ENCODE peak calls at places on chromosomes 7 and 10, in seven cellular contexts. One of them, this sample, is unnamed.

GRCh38 chr10:17353568-17353967 is 100.8 kb downstream of the ST8SIA6 start:
- DNase-seq in HuH-7.5: no peak
- DNase-seq in amniotic epithelial cell: no peak
- DNase-seq in HT-29: peak; percentile 69
- DNase-seq in IMR-90: peak; percentile 6
- DNase-seq in cerebellar cortex: no peak
- DNase-seq in CD8-positive, alpha-beta memory T cell: no peak
- DNase-seq in this sample: no peak

GRCh38 chr10:107544706-107545520 is 380.4 kb upstream of the SORCS1 start:
- DNase-seq in HuH-7.5: peak; percentile 8
- DNase-seq in amniotic epithelial cell: no peak
- DNase-seq in HT-29: no peak
- DNase-seq in IMR-90: no peak
- DNase-seq in cerebellar cortex: no peak
- DNase-seq in CD8-positive, alpha-beta memory T cell: no peak
- DNase-seq in this sample: peak; percentile 9

GRCh38 chr10:123993534-123994416 is 99.6 kb downstream of the CHST15 start:
- DNase-seq in HT-29: no peak
- DNase-seq in CD8-positive, alpha-beta memory T cell: no peak
- DNase-seq in cerebellar cortex: no peak
- DNase-seq in amniotic epithelial cell: no peak
- DNase-seq in HuH-7.5: no peak
- DNase-seq in IMR-90: no peak
- DNase-seq in this sample: no peak

GRCh38 chr10:8061274-8062211 is 7.1 kb downstream of the GATA3 start:
- DNase-seq in amniotic epithelial cell: peak; percentile 50
- DNase-seq in CD8-positive, alpha-beta memory T cell: peak; percentile 80
- DNase-seq in HuH-7.5: no peak
- DNase-seq in IMR-90: no peak
- DNase-seq in cerebellar cortex: no peak
- DNase-seq in HT-29: no peak
- DNase-seq in this sample: no peak

GRCh38 chr10:62772186-62772950 is 32.2 kb upstream of the ADO start:
- DNase-seq in HT-29: no peak
- DNase-seq in CD8-positive, alpha-beta memory T cell: no peak
- DNase-seq in IMR-90: peak; percentile 17
- DNase-seq in amniotic epithelial cell: no peak
- DNase-seq in HuH-7.5: no peak
- DNase-seq in cerebellar cortex: no peak
- DNase-seq in this sample: no peak

GRCh38 chr10:124172241-124172661 is 78.9 kb upstream of the CHST15 start:
- DNase-seq in cerebellar cortex: no peak
- DNase-seq in amniotic epithelial cell: no peak
- DNase-seq in CD8-positive, alpha-beta memory T cell: no peak
- DNase-seq in HT-29: no peak
- DNase-seq in HuH-7.5: no peak
- DNase-seq in IMR-90: no peak
- DNase-seq in this sample: no peak

GRCh38 chr10:104267721-104268690 is 978 bp upstream of the GSTO2 start:
- DNase-seq in amniotic epithelial cell: peak; percentile 16
- DNase-seq in HuH-7.5: no peak
- DNase-seq in CD8-positive, alpha-beta memory T cell: no peak
- DNase-seq in HT-29: peak; percentile 47
- DNase-seq in cerebellar cortex: no peak
- DNase-seq in IMR-90: no peak
- DNase-seq in this sample: no peak

GRCh38 chr10:33539137-33539536 is 204.7 kb upstream of the NRP1 start:
- DNase-seq in HuH-7.5: no peak
- DNase-seq in IMR-90: no peak
- DNase-seq in CD8-positive, alpha-beta memory T cell: no peak
- DNase-seq in amniotic epithelial cell: no peak
- DNase-seq in HT-29: no peak
- DNase-seq in cerebellar cortex: no peak
- DNase-seq in this sample: no peak

GRCh38 chr10:67668448-67668847 is 27.5 kb downstream of the CTNNA3 start:
- DNase-seq in amniotic epithelial cell: peak; percentile 94
- DNase-seq in HuH-7.5: no peak
- DNase-seq in IMR-90: peak; percentile 44
- DNase-seq in cerebellar cortex: no peak
- DNase-seq in CD8-positive, alpha-beta memory T cell: no peak
- DNase-seq in HT-29: no peak
- DNase-seq in this sample: no peak

GRCh38 chr7:50467817-50468610 is 17.9 kb upstream of the FIGNL1 start:
- DNase-seq in IMR-90: peak; percentile 58
- DNase-seq in amniotic epithelial cell: peak; percentile 47
- DNase-seq in HT-29: peak; percentile 87
- DNase-seq in CD8-positive, alpha-beta memory T cell: peak; percentile 65
- DNase-seq in cerebellar cortex: peak; percentile 81
- DNase-seq in HuH-7.5: peak; percentile 65
- DNase-seq in this sample: peak; percentile 86

GRCh38 chr7:18550574-18550973 is 55.0 kb downstream of the HDAC9 start:
- DNase-seq in HuH-7.5: no peak
- DNase-seq in IMR-90: no peak
- DNase-seq in CD8-positive, alpha-beta memory T cell: no peak
- DNase-seq in cerebellar cortex: no peak
- DNase-seq in amniotic epithelial cell: no peak
- DNase-seq in HT-29: no peak
- DNase-seq in this sample: no peak

GRCh38 chr10:4755286-4756009 is 70.6 kb upstream of the AKR1E2 start:
- DNase-seq in IMR-90: no peak
- DNase-seq in HT-29: no peak
- DNase-seq in HuH-7.5: no peak
- DNase-seq in amniotic epithelial cell: peak; percentile 14
- DNase-seq in CD8-positive, alpha-beta memory T cell: no peak
- DNase-seq in cerebellar cortex: no peak
- DNase-seq in this sample: no peak

GRCh38 chr10:129961274-129961839 is 2.7 kb downstream of the EBF3 start:
- DNase-seq in cerebellar cortex: no peak
- DNase-seq in HuH-7.5: no peak
- DNase-seq in HT-29: no peak
- DNase-seq in amniotic epithelial cell: no peak
- DNase-seq in CD8-positive, alpha-beta memory T cell: no peak
- DNase-seq in IMR-90: no peak
- DNase-seq in this sample: no peak

GRCh38 chr10:121975295-121976086 is 474 bp upstream of the NSMCE4A start:
- DNase-seq in IMR-90: no peak
- DNase-seq in amniotic epithelial cell: no peak
- DNase-seq in CD8-positive, alpha-beta memory T cell: no peak
- DNase-seq in cerebellar cortex: no peak
- DNase-seq in HT-29: no peak
- DNase-seq in HuH-7.5: peak; percentile 18
- DNase-seq in this sample: peak; percentile 56

GRCh38 chr10:108424656-108425055 is 1260.2 kb upstream of the SORCS1 start:
- DNase-seq in amniotic epithelial cell: peak; percentile 77
- DNase-seq in CD8-positive, alpha-beta memory T cell: no peak
- DNase-seq in cerebellar cortex: no peak
- DNase-seq in HuH-7.5: no peak
- DNase-seq in IMR-90: peak; percentile 54
- DNase-seq in HT-29: no peak
- DNase-seq in this sample: no peak

GRCh38 chr7:126569402-126569801 is 683.3 kb downstream of the GRM8 start:
- DNase-seq in amniotic epithelial cell: no peak
- DNase-seq in CD8-positive, alpha-beta memory T cell: no peak
- DNase-seq in IMR-90: no peak
- DNase-seq in cerebellar cortex: no peak
- DNase-seq in HT-29: no peak
- DNase-seq in HuH-7.5: no peak
- DNase-seq in this sample: no peak

GRCh38 chr7:100091411-100092181 is 2.8 kb downstream of the COPS6 start:
- DNase-seq in HuH-7.5: no peak
- DNase-seq in CD8-positive, alpha-beta memory T cell: no peak
- DNase-seq in amniotic epithelial cell: no peak
- DNase-seq in cerebellar cortex: peak; percentile 40
- DNase-seq in IMR-90: peak; percentile 37
- DNase-seq in HT-29: peak; percentile 52
- DNase-seq in this sample: no peak

GRCh38 chr10:103766751-103767509 is 88.4 kb downstream of the SH3PXD2A start:
- DNase-seq in amniotic epithelial cell: no peak
- DNase-seq in IMR-90: no peak
- DNase-seq in HuH-7.5: no peak
- DNase-seq in cerebellar cortex: no peak
- DNase-seq in HT-29: no peak
- DNase-seq in CD8-positive, alpha-beta memory T cell: no peak
- DNase-seq in this sample: no peak

GRCh38 chr7:27585781-27586447 is 76.8 kb downstream of the HIBADH start:
- DNase-seq in amniotic epithelial cell: peak; percentile 46
- DNase-seq in IMR-90: no peak
- DNase-seq in HuH-7.5: no peak
- DNase-seq in cerebellar cortex: no peak
- DNase-seq in CD8-positive, alpha-beta memory T cell: no peak
- DNase-seq in HT-29: no peak
- DNase-seq in this sample: no peak

GRCh38 chr10:78770167-78771090 is 298.3 kb upstream of the ZMIZ1 start:
- DNase-seq in CD8-positive, alpha-beta memory T cell: no peak
- DNase-seq in amniotic epithelial cell: no peak
- DNase-seq in cerebellar cortex: no peak
- DNase-seq in HuH-7.5: no peak
- DNase-seq in HT-29: no peak
- DNase-seq in IMR-90: no peak
- DNase-seq in this sample: no peak

GRCh38 chr7:23246540-23246939 is at the start of gene GPNMB:
- DNase-seq in HuH-7.5: no peak
- DNase-seq in CD8-positive, alpha-beta memory T cell: no peak
- DNase-seq in IMR-90: peak; percentile 58
- DNase-seq in cerebellar cortex: peak; percentile 14
- DNase-seq in HT-29: no peak
- DNase-seq in amniotic epithelial cell: peak; percentile 85
- DNase-seq in this sample: peak; percentile 63